ENCODE peak calls at places on chromosomes 7 and 10, in nine cellular contexts. V is effector CD4-positive, alpha-beta T cell; H is NAMALWA; F is GM18507; Y is CD4-positive, alpha-beta memory T cell; O is EL; X is stimulated activated CD8-positive, alpha-beta memory T cell treated with anti-CD3 and anti-CD28 coated beads, Interleukin-15, amount 100 ng/mL, for 1 hour; L is OCI-LY7; T is activated naive CD8-positive, alpha-beta T cell treated with anti-CD3 and anti-CD28 coated beads for 36 hours. K is an unnamed sample.

GRCh38 chr7:51123322-51124021 is 193.1 kb downstream of the COBL start:
- DNase-seq in F (no peak), H (no peak), T (peak), X (no peak), V (no peak), Y (no peak), O (peak), L (no peak), K (no peak)

GRCh38 chr7:19400771-19401254 is 255.6 kb upstream of the FERD3L start:
- DNase-seq in O (no peak), X (no peak), V (no peak), F (no peak), Y (no peak), L (no peak), T (no peak), H (no peak), K (no peak)

GRCh38 chr7:144738708-144739314 is 97.0 kb downstream of the TPK1 start:
- DNase-seq in V (peak), L (peak), F (no peak), O (peak), Y (peak), X (no peak), H (peak), T (no peak), K (peak)

GRCh38 chr7:101829856-101830255 is 12.4 kb downstream of the CUX1 start:
- DNase-seq in F (no peak), V (no peak), X (no peak), H (no peak), T (no peak), O (no peak), Y (no peak), L (no peak), K (no peak)

GRCh38 chr10:124701881-124702656 is 42.1 kb downstream of the FAM53B start:
- DNase-seq in T (no peak), F (no peak), H (no peak), V (peak), Y (peak), L (no peak), X (no peak), O (no peak), K (peak)

GRCh38 chr7:192701-193536 is 548 bp downstream of the FAM20C start:
- DNase-seq in V (no peak), T (no peak), X (no peak), H (no peak), O (peak), L (no peak), Y (no peak), F (no peak), K (no peak)

GRCh38 chr10:70674560-70675495 is 2.5 kb downstream of the ADAMTS14 start:
- DNase-seq in L (no peak), H (no peak), V (no peak), X (no peak), O (no peak), T (no peak), F (no peak), Y (no peak), K (no peak)

GRCh38 chr7:95441042-95441823 is 6.4 kb upstream of the PON2 start:
- DNase-seq in T (no peak), H (no peak), L (no peak), O (no peak), F (no peak), Y (no peak), V (no peak), X (no peak), K (no peak)

GRCh38 chr7:131057015-131057518 is 270.6 kb upstream of the MKLN1 start:
- DNase-seq in O (no peak), F (no peak), X (no peak), H (peak), L (peak), Y (peak), T (no peak), V (no peak), K (peak)

GRCh38 chr10:104327745-104328635 is 10.3 kb downstream of the ITPRIP start:
- DNase-seq in H (no peak), F (no peak), Y (no peak), L (no peak), V (no peak), O (peak), T (no peak), X (no peak), K (no peak)

GRCh38 chr7:45573636-45574470 is at the start of gene ADCY1:
- DNase-seq in O (no peak), Y (no peak), H (no peak), V (no peak), T (peak), L (no peak), X (no peak), F (peak), K (no peak)

GRCh38 chr7:11726251-11727155 is 105.5 kb downstream of the THSD7A start:
- DNase-seq in L (no peak), F (no peak), T (no peak), X (no peak), H (no peak), V (no peak), Y (no peak), O (no peak), K (no peak)

GRCh38 chr7:7060828-7061599 is 121.3 kb upstream of the C1GALT1 start:
- DNase-seq in H (no peak), T (no peak), V (no peak), L (no peak), Y (no peak), O (no peak), F (no peak), X (no peak), K (no peak)

GRCh38 chr10:85492684-85493083 is 873.9 kb downstream of the GRID1 start:
- DNase-seq in Y (no peak), X (no peak), V (no peak), T (no peak), L (no peak), O (no peak), H (no peak), F (no peak), K (no peak)

GRCh38 chr7:157856873-157857577 is 520.2 kb downstream of the DNAJB6 start:
- DNase-seq in T (no peak), Y (no peak), L (no peak), O (no peak), V (no peak), X (no peak), F (no peak), H (no peak), K (no peak)

GRCh38 chr10:62990126-62990525 is 143.0 kb upstream of the NRBF2 start:
- DNase-seq in V (no peak), X (no peak), O (no peak), Y (no peak), H (no peak), F (no peak), L (no peak), T (no peak), K (no peak)

GRCh38 chr7:30330134-30331111 is 46.0 kb downstream of the ZNRF2 start:
- DNase-seq in Y (peak), L (peak), T (peak), X (no peak), O (no peak), F (no peak), V (no peak), H (peak), K (peak)

GRCh38 chr7:51732951-51733350 is 416.3 kb upstream of the COBL start:
- DNase-seq in F (no peak), O (no peak), Y (no peak), T (no peak), X (no peak), L (no peak), H (peak), V (no peak), K (no peak)

GRCh38 chr7:119643558-119643957 is 629.4 kb upstream of the KCND2 start:
- DNase-seq in F (no peak), V (no peak), H (no peak), O (no peak), X (no peak), L (no peak), T (no peak), Y (no peak), K (no peak)

GRCh38 chr10:84118395-84119006 is 20.8 kb upstream of the GHITM start:
- DNase-seq in L (no peak), X (no peak), O (no peak), T (no peak), V (no peak), Y (no peak), F (no peak), H (no peak), K (no peak)

GRCh38 chr10:10677479-10677878 is 340.2 kb upstream of the CELF2 start:
- DNase-seq in F (no peak), L (peak), Y (no peak), X (no peak), H (peak), V (no peak), O (peak), T (peak), K (no peak)

GRCh38 chr10:72096115-72097000 is 8.0 kb upstream of the SPOCK2 start:
- DNase-seq in F (no peak), V (no peak), H (no peak), X (no peak), Y (no peak), O (peak), T (no peak), L (no peak), K (no peak)

GRCh38 chr10:96488161-96488935 is 25.4 kb downstream of the TLL2 start:
- DNase-seq in Y (no peak), F (no peak), V (no peak), L (no peak), H (no peak), O (peak), T (no peak), X (no peak), K (no peak)

GRCh38 chr10:12508165-12508564 is 158.8 kb downstream of the CAMK1D start:
- DNase-seq in X (no peak), V (no peak), Y (no peak), L (no peak), F (no peak), H (no peak), T (no peak), O (no peak), K (no peak)

GRCh38 chr7:2006921-2007381 is 225.8 kb downstream of the MAD1L1 start:
- DNase-seq in O (no peak), H (no peak), T (no peak), F (no peak), V (no peak), L (no peak), X (no peak), Y (no peak), K (no peak)

GRCh38 chr7:117819558-117819957 is 53.7 kb downstream of the CTTNBP2 start:
- DNase-seq in T (no peak), L (no peak), O (no peak), V (no peak), F (no peak), X (no peak), H (no peak), Y (no peak), K (no peak)

GRCh38 chr10:76621886-76622620 is 1015.6 kb downstream of the KCNMA1 start:
- DNase-seq in L (no peak), Y (no peak), T (no peak), F (no peak), H (no peak), O (peak), V (no peak), X (no peak), K (no peak)

GRCh38 chr7:41696323-41696916 is 6.5 kb downstream of the INHBA start:
- DNase-seq in H (peak), O (peak), X (no peak), Y (no peak), V (no peak), F (no peak), T (peak), L (peak), K (no peak)

GRCh38 chr7:72334066-72334465 is 78.1 kb downstream of the CALN1 start:
- DNase-seq in O (no peak), H (peak), F (no peak), X (no peak), T (no peak), V (no peak), L (no peak), Y (no peak), K (no peak)

GRCh38 chr10:111018021-111018420 is 58.8 kb upstream of the ADRA2A start:
- DNase-seq in X (no peak), T (no peak), V (no peak), H (no peak), F (no peak), L (no peak), Y (no peak), O (peak), K (no peak)

GRCh38 chr7:102934670-102935069 is 21.9 kb downstream of the LRRC17 start:
- DNase-seq in V (no peak), X (no peak), T (no peak), F (no peak), H (no peak), O (peak), Y (no peak), L (no peak), K (no peak)

K was measured in central memory CD4-positive, alpha-beta T cell.